ENCODE peak calls at places on chromosomes 13 and 19, in six cellular contexts. M is brain microvascular endothelial cell, G is A549, J is transverse colon, B is Caco-2, I is neural crest cell. K is an unnamed sample.

GRCh38 chr13:106381083-106381482 is 154.4 kb downstream of the EFNB2 start:
- DNase-seq in G (no peak), M (peak), B (peak), I (no peak), J (no peak), K (no peak)

GRCh38 chr13:39524795-39525194 is 78.2 kb downstream of the LHFPL6 start:
- DNase-seq in I (no peak), M (no peak), J (no peak), B (no peak), G (no peak), K (no peak)

GRCh38 chr19:48835734-48836088 is 580 bp downstream of the HSD17B14 start:
- DNase-seq in I (peak), B (peak), J (peak), G (peak), M (peak), K (peak)

GRCh38 chr19:12365094-12365371 is 450 bp downstream of the ZNF442 start:
- DNase-seq in J (peak), B (no peak), G (no peak), I (no peak), M (peak), K (peak)

GRCh38 chr19:33794578-33795369 is 1.9 kb upstream of the KCTD15 start:
- DNase-seq in I (no peak), M (no peak), B (no peak), J (no peak), G (no peak), K (no peak)

GRCh38 chr13:36355632-36356031 is 9.4 kb upstream of the SPART start:
- DNase-seq in M (no peak), B (no peak), J (no peak), I (no peak), G (no peak), K (no peak)

GRCh38 chr19:5132698-5133651 is 164.1 kb downstream of the KDM4B start:
- DNase-seq in I (no peak), M (no peak), B (no peak), G (no peak), J (no peak), K (no peak)

GRCh38 chr13:41577437-41577836 is 120.1 kb downstream of the RGCC start:
- DNase-seq in I (no peak), G (no peak), B (no peak), M (no peak), J (no peak), K (no peak)

GRCh38 chr13:76887070-76887563 is 912 bp upstream of the KCTD12 start:
- DNase-seq in I (peak), J (no peak), G (no peak), M (no peak), B (peak), K (no peak)

GRCh38 chr13:41196620-41197019 is 2.3 kb upstream of the KBTBD7 start:
- DNase-seq in J (no peak), M (no peak), I (no peak), G (no peak), B (no peak), K (no peak)

GRCh38 chr13:20828540-20829364 is 55.0 kb upstream of the EEF1AKMT1 start:
- DNase-seq in I (peak), G (peak), M (no peak), B (peak), J (peak), K (peak)

GRCh38 chr13:28958018-28958417 is 137.9 kb downstream of the MTUS2 start:
- DNase-seq in M (no peak), B (no peak), I (no peak), J (no peak), G (no peak), K (no peak)

GRCh38 chr13:28954810-28955209 is 134.7 kb downstream of the MTUS2 start:
- DNase-seq in B (no peak), G (no peak), M (no peak), I (no peak), J (no peak), K (no peak)

GRCh38 chr13:28955264-28955966 is 135.3 kb downstream of the MTUS2 start:
- DNase-seq in G (no peak), J (no peak), B (no peak), M (no peak), I (no peak), K (no peak)

DNA sequence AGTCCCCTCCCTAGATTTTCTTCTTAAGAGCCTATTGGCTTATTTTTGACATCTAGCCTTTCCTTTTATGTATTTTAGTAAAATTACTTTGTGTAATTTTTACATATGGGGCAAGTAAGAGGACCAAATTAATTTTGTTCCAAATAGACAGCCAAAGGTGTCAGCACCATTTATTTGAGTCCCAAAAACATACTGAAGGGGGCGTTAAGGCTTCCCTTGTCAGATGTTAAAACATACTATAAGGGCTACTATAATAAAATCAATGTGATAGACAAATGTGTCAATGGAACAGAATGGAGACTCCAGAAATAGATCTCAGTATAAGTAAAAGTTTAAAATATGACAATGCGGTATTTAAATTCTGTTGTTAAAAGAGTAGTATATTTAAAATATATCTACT is 133.6 kb downstream of the MTUS2 start:
- DNase-seq in J (no peak), M (no peak), B (no peak), I (no peak), G (no peak), K (no peak)
- TF ChIP-seq CTCF in J (no peak), M (no peak), B (no peak), I (peak), G (no peak), K (peak)

GRCh38 chr13:99604636-99605035 is 103.4 kb downstream of the TM9SF2 start:
- DNase-seq in I (no peak), M (no peak), G (no peak), B (no peak), J (no peak), K (no peak)

GRCh38 chr13:99608345-99608744 is 107.1 kb downstream of the TM9SF2 start:
- DNase-seq in B (no peak), I (no peak), J (no peak), G (no peak), M (no peak), K (no peak)

GRCh38 chr13:99606322-99607089 is 105.2 kb downstream of the TM9SF2 start:
- DNase-seq in G (peak), J (peak), B (peak), M (peak), I (peak), K (peak)

GRCh38 chr13:99601535-99601934 is 100.3 kb downstream of the TM9SF2 start:
- DNase-seq in M (no peak), B (no peak), J (no peak), I (no peak), G (no peak), K (no peak)

DNA sequence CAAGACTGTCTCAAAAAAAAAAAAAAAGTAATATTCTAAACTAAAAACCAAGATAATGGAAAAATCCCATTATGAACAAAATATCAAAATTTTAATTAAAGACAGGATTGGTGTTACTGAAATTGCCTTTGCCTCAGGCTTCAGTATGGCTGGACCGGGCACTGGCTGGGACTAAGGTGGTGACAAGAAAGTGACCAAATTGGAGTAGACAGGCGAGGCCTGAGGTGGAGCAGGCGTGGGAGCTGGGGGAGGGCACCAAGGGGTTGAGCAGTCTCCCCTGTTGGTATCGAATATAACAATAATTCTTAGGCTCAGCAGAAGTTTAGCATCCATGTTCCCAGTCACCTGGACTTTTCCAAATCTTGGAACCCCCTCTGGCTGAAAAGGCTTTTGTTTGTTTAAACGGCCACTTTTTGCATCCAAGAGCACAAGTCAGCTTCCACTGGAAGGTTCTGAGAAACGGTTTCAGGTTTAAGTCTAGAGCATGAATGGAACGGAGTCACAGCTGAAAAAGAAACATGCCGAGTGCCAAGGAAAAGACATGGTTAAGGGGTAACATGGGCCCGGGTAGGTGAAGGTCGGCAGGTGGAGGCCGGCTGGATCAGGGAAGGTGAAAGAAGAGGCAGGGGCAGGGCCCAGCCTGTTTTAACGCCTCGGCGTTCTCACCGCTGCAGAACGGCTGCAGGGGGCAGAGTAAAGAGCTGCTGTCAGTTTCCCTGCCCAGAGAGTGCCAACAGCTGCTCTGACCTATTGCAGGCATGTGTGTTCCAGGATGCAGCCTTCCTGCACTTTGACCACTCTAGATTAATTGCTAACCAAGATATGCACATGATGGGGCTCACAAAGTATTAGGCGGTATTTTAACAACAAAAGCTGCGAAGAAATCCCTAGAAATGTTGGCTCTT is 104.4 kb downstream of the TM9SF2 start:
- DNase-seq in B (peak), J (peak), G (peak), M (no peak), I (peak), K (no peak)
- TF ChIP-seq CTCF in B (no peak), J (peak), G (no peak), M (peak), I (peak), K (peak)

GRCh38 chr19:1650627-1651009 is 1.8 kb downstream of the TCF3 start:
- DNase-seq in M (no peak), G (no peak), B (no peak), I (no peak), J (no peak), K (no peak)
- TF ChIP-seq CTCF in M (peak), G (no peak), B (no peak), I (peak), J (no peak), K (peak)

GRCh38 chr13:102940770-102941169 is 94.9 kb downstream of the ERCC5 start:
- DNase-seq in J (no peak), I (no peak), M (no peak), B (no peak), G (no peak), K (no peak)

GRCh38 chr13:102935896-102936321 is 90.1 kb downstream of the ERCC5 start:
- DNase-seq in M (no peak), B (no peak), J (no peak), G (no peak), I (no peak), K (no peak)

GRCh38 chr13:102944821-102945220 is 99.0 kb downstream of the ERCC5 start:
- DNase-seq in B (no peak), I (no peak), J (no peak), G (no peak), M (no peak), K (no peak)

GRCh38 chr13:102945324-102945815 is 99.5 kb downstream of the ERCC5 start:
- DNase-seq in B (no peak), G (no peak), J (no peak), M (no peak), I (no peak), K (no peak)

GRCh38 chr13:102940143-102940542 is 94.3 kb downstream of the ERCC5 start:
- DNase-seq in G (peak), B (no peak), I (no peak), J (no peak), M (no peak), K (no peak)
- TF ChIP-seq CTCF in G (no peak), B (no peak), I (no peak), J (no peak), M (peak), K (no peak)

GRCh38 chr19:6250909-6251308 is 28.9 kb downstream of the MLLT1 start:
- DNase-seq in B (no peak), G (no peak), M (no peak), J (no peak), I (no peak), K (no peak)
- TF ChIP-seq CTCF in B (no peak), G (no peak), M (no peak), J (no peak), I (no peak), K (no peak)

GRCh38 chr19:2720777-2721569 is at the start of gene DIRAS1:
- DNase-seq in M (no peak), G (no peak), B (no peak), I (peak), J (no peak), K (no peak)

GRCh38 chr19:2719232-2719735 is 1.9 kb downstream of the DIRAS1 start:
- DNase-seq in M (no peak), I (no peak), G (no peak), J (no peak), B (no peak), K (no peak)

GRCh38 chr19:2721570-2722540 is 683 bp upstream of the DIRAS1 start:
- DNase-seq in G (no peak), B (no peak), I (no peak), M (no peak), J (no peak), K (no peak)

GRCh38 chr19:2717638-2718541 is 3.3 kb downstream of the DIRAS1 start:
- DNase-seq in M (no peak), I (no peak), G (no peak), B (no peak), J (no peak), K (no peak)

DNA sequence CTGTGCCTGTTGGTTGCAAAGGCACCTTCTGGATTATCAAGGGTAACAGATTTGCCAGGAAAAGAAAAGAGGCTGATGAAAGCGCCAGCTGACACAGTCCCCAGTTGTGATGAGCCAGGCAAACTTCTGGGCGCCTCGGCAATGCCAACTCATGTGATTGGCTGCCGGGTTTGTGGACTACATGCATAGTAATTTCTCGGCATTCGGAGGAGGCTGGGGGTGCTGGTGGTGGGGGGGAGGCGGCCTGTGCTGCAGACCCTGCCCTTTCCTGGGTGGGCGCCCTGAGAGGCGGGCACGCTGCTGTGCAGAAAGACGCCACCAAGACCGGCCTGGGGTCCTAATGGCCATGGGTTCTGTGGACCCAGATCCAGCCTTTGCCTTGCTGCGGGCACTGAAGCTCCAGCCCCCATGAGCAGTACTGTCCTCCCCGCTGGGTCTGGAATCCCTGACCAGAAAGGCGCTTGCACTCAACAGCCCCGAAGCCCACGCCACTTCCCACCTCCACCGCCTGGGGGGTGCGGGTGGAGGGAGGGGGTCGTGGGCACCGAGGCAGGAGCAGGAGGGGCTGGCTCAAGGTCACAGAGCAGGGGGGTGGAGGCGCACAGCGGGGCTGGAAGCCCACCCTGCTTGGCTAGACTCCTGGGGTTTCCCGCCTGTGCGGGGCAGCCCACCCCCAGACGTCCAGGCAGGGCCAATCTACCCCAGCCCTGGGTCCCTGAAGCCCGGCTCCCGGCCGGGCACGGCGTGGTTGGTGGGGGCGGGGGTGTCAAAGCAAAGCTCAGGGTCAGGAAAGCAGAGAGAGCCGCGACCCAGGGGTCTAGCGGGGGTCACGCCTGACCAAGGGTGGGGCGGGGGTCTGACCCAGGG is 1.0 kb downstream of the DIRAS1 start:
- DNase-seq in B (no peak), M (peak), I (peak), J (no peak), G (no peak), K (peak)
- TF ChIP-seq CTCF in B (no peak), M (peak), I (no peak), J (no peak), G (no peak), K (peak)

GRCh38 chr13:56558698-56559320 is 581.9 kb upstream of the PRR20A start:
- DNase-seq in G (no peak), I (no peak), J (no peak), M (no peak), B (no peak), K (no peak)

DNA sequence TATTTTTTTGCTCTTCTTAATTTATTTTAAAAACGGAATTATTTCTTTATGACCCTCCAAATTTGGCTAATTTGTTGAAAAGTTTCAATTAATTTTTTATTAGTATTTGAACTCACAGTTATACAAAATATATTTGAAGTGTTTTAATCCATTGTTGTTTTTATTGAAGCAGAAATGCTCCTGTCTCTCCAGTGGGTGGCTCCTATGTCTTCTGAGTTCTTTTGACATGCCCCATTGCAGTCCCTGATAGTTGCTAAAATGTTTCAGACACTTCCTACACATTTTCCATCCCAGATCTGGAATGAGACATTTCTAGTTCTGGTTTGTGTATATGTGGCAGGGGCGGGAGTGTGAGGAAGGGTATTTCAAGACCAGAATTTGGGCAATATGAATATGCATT is 579.4 kb upstream of the PRR20A start:
- DNase-seq in B (peak), M (no peak), J (no peak), I (no peak), G (no peak), K (no peak)
- TF ChIP-seq CTCF in B (no peak), M (no peak), J (no peak), I (peak), G (no peak), K (no peak)

DNA sequence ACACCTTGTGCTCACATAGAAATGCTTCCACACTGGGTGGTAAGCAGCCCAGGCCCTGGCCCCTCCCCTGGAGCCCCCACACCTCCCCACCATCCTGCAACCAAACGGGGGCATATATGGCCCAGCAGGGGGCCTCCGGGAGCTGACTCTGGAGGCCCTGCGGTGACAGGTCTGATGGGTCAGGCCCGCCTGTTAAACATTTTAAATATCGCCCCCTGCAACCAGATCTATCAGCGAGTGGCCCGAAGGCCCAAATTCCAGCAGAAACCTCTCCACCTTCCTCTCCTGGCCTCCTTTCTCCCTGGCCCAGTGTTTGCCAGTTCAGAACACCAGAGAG is 48.0 kb upstream of the KATNAL1 start:
- DNase-seq in I (peak), B (peak), G (no peak), J (no peak), M (no peak), K (no peak)
- TF ChIP-seq CTCF in I (peak), B (no peak), G (no peak), J (peak), M (peak), K (peak)

GRCh38 chr13:23081246-23081645 is 99.5 kb upstream of the SGCG start:
- DNase-seq in I (no peak), G (no peak), M (no peak), B (no peak), J (no peak), K (peak)
- TF ChIP-seq CTCF in I (no peak), G (no peak), M (no peak), B (no peak), J (no peak), K (no peak)

K was measured in HFFc6.